ENCODE peak calls at places on chromosomes 7 and 10, in four cellular contexts. E is astrocyte, S is keratinocyte, U is GM23248. W is an unnamed sample.

GRCh38 chr10:5609952-5610616 is 56.3 kb downstream of the ASB13 start:
- DNase-seq in S (peak; percentile 80), U (peak; percentile 51), E (no peak), W (no peak)

GRCh38 chr10:48464871-48465736 is 139.8 kb downstream of the ARHGAP22 start:
- DNase-seq in E (no peak), U (no peak), S (no peak), W (no peak)

GRCh38 chr10:93473804-93474472 is 8.2 kb downstream of the MYOF start:
- DNase-seq in S (no peak), U (peak; percentile 68), E (no peak), W (no peak)

GRCh38 chr10:15167411-15168295 is 840 bp downstream of the NMT2 start:
- DNase-seq in E (peak; percentile 44), U (peak; percentile 74), S (no peak), W (peak; percentile 60)

GRCh38 chr10:119541046-119541445 is 1.5 kb downstream of the RGS10 start:
- DNase-seq in U (peak; percentile 88), S (no peak), E (peak; percentile 41), W (no peak)

GRCh38 chr7:100013328-100013676 is 2.1 kb upstream of the ZKSCAN1 start:
- DNase-seq in U (no peak), S (no peak), E (no peak), W (no peak)

GRCh38 chr7:119545118-119545517 is 727.9 kb upstream of the KCND2 start:
- DNase-seq in U (no peak), E (peak; percentile 82), S (no peak), W (no peak)

GRCh38 chr10:78197628-78198272 is 164.1 kb downstream of the RPS24 start:
- DNase-seq in E (no peak), U (no peak), S (no peak), W (no peak)

GRCh38 chr7:143435266-143435665 is 8.0 kb upstream of the TAS2R60 start:
- DNase-seq in E (no peak), U (peak; percentile 56), S (no peak), W (no peak)

GRCh38 chr10:124166431-124167125 is 73.2 kb upstream of the CHST15 start:
- DNase-seq in S (no peak), U (no peak), E (no peak), W (peak; percentile 1)

GRCh38 chr7:46940178-46940577 is 641.7 kb downstream of the TNS3 start:
- DNase-seq in S (no peak), U (no peak), E (no peak), W (no peak)
- H2AFZ ChIP-seq in S (no peak overlapping the region), U (no peak overlapping the region), E (no peak overlapping the region), W (no peak overlapping the region)

GRCh38 chr7:64555046-64555445 is 7.8 kb downstream of the ZNF680 start:
- DNase-seq in U (no peak), S (no peak), E (peak; percentile 57), W (no peak)
- H3K79me2 ChIP-seq in U (peaks cover 86% of the 10 kb centered on the region), S (peaks cover 47% of the 10 kb centered on the region), E (peaks cover 79% of the 10 kb centered on the region), W (peaks cover 97% of the 10 kb centered on the region)

DNA sequence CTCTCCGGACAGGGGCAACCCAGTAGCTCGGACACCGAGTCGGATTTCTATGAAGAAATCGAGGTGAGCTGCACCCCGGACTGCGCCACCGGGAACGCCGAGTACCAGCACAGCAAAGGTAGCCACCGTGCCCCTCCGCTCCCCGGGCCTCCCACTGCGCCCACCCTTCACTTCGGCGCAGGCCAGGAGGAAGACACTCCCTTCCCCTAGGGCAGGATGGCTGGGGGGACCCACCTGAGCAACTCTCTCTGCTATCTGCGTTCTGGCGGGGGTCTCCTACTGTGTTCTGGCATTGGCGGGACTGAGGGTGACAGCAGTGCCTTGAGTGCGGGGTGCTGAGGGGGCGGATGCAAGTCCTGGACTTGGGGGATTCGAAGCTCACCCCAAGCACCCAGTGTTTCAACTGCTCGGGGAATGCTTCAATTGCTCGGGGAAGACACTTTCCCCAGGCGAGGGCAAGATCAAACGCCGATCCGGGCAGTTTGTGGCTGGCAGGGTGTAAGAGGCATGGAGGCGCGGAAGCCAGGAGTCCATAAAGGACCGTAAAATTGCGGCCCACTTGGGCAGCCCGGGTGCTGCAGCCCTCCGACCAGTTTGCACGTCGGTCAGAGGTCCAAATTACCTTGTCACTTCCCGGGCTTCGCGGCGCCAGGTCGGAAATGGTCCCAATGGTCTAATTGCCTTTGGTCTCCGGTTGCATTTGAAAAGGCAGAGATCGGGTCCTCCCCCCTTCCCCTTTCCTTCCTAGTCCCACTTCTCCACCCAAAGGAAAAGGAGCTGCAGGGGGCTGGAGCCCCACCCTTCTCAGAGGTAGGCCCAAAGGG is 950 bp downstream of the EVX1 start:
- DNase-seq in U (no peak), E (no peak), S (no peak), W (no peak)
- TF ChIP-seq EZH2 in U (peak; percentile 93), E (peak; percentile 84), S (peak; percentile 94), W (no peak)

GRCh38 chr7:151439855-151440798 is at the start of gene CRYGN:
- DNase-seq in S (no peak), U (peak; percentile 23), E (no peak), W (no peak)

GRCh38 chr7:151440799-151441443 is 980 bp upstream of the CRYGN start:
- DNase-seq in S (no peak), U (peak; percentile 14), E (no peak), W (peak; percentile 88)

GRCh38 chr7:151437163-151437553 is 2.8 kb downstream of the CRYGN start:
- DNase-seq in S (no peak), U (no peak), E (no peak), W (no peak)

GRCh38 chr7:151437866-151438516 is 1.9 kb downstream of the CRYGN start:
- DNase-seq in U (no peak), E (no peak), S (no peak), W (no peak)

DNA sequence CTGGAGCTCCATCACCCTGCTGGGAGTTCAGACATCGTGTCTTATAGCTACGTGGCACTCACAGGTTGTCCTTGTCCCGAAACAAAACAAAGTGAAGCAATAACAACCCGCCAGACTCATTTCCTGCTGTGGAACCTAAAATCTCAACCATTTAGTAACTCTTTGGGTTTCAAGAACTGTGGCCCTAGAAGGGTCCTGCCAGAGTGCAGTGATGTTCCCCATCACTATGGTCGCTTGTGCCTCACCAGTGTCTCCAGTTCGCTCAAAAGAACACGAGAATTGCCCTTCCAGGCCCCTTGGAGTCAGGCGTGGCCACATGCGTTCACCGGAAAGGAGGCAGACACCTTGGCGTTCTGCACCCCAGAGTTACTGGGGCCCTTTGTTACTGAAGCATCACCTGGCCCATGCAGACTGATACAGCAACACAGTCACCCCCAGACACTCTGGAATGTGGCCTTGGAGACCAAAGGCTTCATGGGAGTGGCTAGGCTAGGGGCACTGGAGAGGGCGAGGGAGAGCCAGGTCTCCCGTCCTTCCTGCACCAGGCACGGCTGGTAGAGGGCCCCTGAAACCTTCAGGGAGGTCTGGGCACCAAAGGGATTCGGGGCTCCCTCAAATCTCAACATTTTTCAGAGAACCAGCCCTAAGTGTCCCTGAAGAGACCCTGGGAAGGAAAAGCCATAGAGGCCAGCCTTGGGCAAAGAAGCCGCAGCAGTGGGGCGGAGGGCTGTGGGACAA is 908 bp downstream of the CRYGN start:
- DNase-seq in E (no peak), S (no peak), U (no peak), W (no peak)
- H2AFZ ChIP-seq in E (no peak overlapping the region), S (no peak overlapping the region), U (no peak overlapping the region), W (no peak overlapping the region)

GRCh38 chr10:69338547-69339450 is 60.5 kb downstream of the HK1 start:
- DNase-seq in S (no peak), E (no peak), U (peak; percentile 44), W (no peak)
- H3K79me2 ChIP-seq in S (peaks cover 78% of the 10 kb centered on the region), E (peaks cover 92% of the 10 kb centered on the region), U (peaks cover 100% of the 10 kb centered on the region), W (peaks cover 87% of the 10 kb centered on the region)

DNA sequence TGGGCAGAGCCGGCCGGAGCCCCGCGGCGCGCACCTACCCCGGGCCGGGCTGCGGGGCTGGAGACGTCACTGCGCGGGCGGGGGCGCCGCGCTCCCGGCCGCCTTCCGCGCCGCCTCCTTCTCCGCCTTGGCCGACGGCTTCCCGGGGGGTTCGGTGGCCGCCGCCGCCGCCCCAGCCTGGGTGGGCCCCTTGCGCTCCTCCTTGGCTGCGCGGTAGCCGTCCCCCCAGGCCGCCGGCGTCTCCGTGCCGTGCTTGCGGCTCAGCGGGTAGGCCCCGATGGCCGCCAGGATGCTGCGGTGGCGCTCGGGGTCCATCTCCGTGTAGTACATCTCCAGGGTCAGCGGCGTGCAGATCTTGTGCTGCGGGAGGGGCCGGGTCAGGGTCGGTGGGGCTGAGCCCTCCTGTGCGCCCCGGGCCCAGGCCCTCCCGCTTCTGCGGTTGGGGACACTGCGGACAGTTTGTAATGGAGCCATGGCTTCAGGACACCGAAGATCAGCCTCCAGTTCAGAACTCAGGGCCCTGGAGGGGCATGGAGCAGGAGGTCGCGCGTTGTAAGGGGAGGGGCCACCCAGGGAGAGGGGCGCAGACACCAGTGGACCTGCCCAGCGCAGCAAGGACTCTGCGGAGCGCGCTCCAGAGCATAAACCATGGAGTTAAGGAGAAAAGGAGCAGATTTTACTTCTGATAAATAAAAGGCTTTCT is 10.8 kb downstream of the CALY start:
- DNase-seq in E (no peak), U (peak; percentile 22), S (no peak), W (no peak)
- TF ChIP-seq EZH2 in E (peak; percentile 97), U (peak; percentile 94), S (peak; percentile 81), W (no peak)

GRCh38 chr10:31303212-31303611 is 15.8 kb upstream of the ZEB1 start:
- DNase-seq in U (no peak), S (no peak), E (no peak), W (no peak)

GRCh38 chr10:31304261-31304970 is 14.6 kb upstream of the ZEB1 start:
- DNase-seq in E (peak; percentile 16), S (no peak), U (no peak), W (no peak)

GRCh38 chr10:31294556-31294955 is 24.5 kb upstream of the ZEB1 start:
- DNase-seq in U (no peak), E (no peak), S (no peak), W (no peak)

GRCh38 chr10:31296754-31297153 is 22.3 kb upstream of the ZEB1 start:
- DNase-seq in S (no peak), U (no peak), E (no peak), W (no peak)

GRCh38 chr10:31299119-31299518 is 19.9 kb upstream of the ZEB1 start:
- DNase-seq in E (no peak), S (no peak), U (no peak), W (no peak)
- H2AFZ ChIP-seq in E (peak overlapping the region; percentile 53), S (no peak overlapping the region), U (no peak overlapping the region), W (no peak overlapping the region)

DNA sequence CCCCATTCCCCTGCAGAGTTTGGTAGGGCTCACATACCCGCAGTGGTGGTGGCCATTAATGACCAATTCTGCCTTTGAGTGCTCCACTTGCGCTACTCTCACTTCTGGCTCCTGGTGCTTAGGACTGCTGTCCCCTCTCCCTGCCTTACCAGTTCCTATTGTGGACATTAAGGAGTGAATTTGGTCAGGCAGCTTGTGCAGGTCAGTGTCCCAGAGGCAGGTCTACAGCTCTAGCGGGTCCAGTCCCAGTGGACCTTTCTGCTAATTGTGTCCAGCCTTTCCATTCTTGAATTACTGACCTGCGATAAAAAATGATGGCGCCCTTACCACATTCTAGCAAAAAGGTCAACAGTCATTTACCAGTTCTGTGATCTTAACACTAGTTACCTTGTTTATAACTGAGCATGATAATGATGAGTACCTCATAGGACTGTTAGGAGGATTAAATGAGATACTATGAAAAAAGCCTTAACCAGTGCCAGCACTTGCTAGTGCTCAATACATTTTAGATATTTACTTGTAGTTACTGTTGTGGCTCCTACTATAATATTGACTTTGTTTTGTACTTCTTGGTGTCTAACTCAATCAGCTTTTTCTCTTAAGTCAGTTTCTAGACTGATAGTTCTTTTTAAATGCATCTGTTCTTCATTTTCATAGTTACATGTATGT is 14.1 kb downstream of the ST7 start:
- DNase-seq in U (no peak), E (no peak), S (no peak), W (no peak)
- H3K79me2 ChIP-seq in U (peaks cover 95% of the 10 kb centered on the region), E (peaks cover 71% of the 10 kb centered on the region), S (peaks cover 28% of the 10 kb centered on the region), W (no peaks in the 10 kb centered on the region)

GRCh38 chr7:27153526-27153925 is 1.1 kb upstream of the HOXA3 start:
- DNase-seq in S (no peak), E (no peak), U (no peak), W (no peak)
- TF ChIP-seq EZH2 in S (no peak), E (no peak), U (no peak), W (no peak)

W was measured in DND-41.